ENCODE peak calls at places on chromosomes 7 and 10, in ten cellular contexts. Y is GM12878, G is GM06990, P is ovary, X is A549, S is thoracic aorta, Z is cardiac muscle cell, K is GM12865, W is cardiac fibroblast, O is Peyer's patch. C is an unnamed sample.

GRCh38 chr7:39624935-39625694 is 1.7 kb downstream of the RALA start:
- DNase-seq in Y (no peak), G (no peak), P (no peak), X (no peak), S (no peak), Z (peak; percentile 54), K (no peak), W (peak; percentile 50), O (no peak), C (no peak)

GRCh38 chr7:143415696-143416095 is 7.0 kb upstream of the EPHA1 start:
- DNase-seq in Y (no peak), G (no peak), P (no peak), X (no peak), S (no peak), Z (no peak), K (no peak), W (no peak), O (no peak), C (no peak)

GRCh38 chr10:102113956-102114857 is 6.0 kb downstream of the LDB1 start:
- DNase-seq in Y (no peak), G (peak; percentile 35), P (peak; percentile 56), X (no peak), S (no peak), Z (no peak), K (no peak), W (no peak), O (no peak), C (no peak)

GRCh38 chr7:22884911-22885823 is 62.5 kb upstream of the TOMM7 start:
- DNase-seq in Y (peak; percentile 66), G (peak; percentile 69), P (no peak), X (no peak), S (no peak), Z (no peak), K (peak; percentile 61), W (no peak), O (no peak), C (no peak)

GRCh38 chr10:18473424-18474110 is 177.8 kb downstream of the NSUN6 start:
- DNase-seq in Y (no peak), G (no peak), P (peak; percentile 44), X (no peak), S (peak; percentile 23), Z (no peak), K (no peak), W (peak; percentile 35), O (no peak), C (no peak)

GRCh38 chr10:128043259-128044045 is 82.8 kb downstream of the MKI67 start:
- DNase-seq in Y (no peak), G (no peak), P (no peak), X (no peak), S (no peak), Z (peak; percentile 41), K (no peak), W (peak; percentile 51), O (no peak), C (no peak)

GRCh38 chr10:112347709-112348671 is 25.9 kb upstream of the ACSL5 start:
- DNase-seq in Y (no peak), G (no peak), P (no peak), X (no peak), S (no peak), Z (no peak), K (no peak), W (no peak), O (no peak), C (no peak)

GRCh38 chr7:75696263-75697037 is 42.3 kb downstream of the HIP1 start:
- DNase-seq in Y (no peak), G (no peak), P (no peak), X (no peak), S (no peak), Z (no peak), K (no peak), W (no peak), O (no peak), C (no peak)

GRCh38 chr10:93080350-93081046 is 6.8 kb downstream of the CYP26A1 start:
- DNase-seq in Y (no peak), G (no peak), P (no peak), X (peak; percentile 87), S (peak; percentile 15), Z (peak; percentile 63), K (peak; percentile 63), W (peak; percentile 59), O (peak; percentile 31), C (no peak)

DNA sequence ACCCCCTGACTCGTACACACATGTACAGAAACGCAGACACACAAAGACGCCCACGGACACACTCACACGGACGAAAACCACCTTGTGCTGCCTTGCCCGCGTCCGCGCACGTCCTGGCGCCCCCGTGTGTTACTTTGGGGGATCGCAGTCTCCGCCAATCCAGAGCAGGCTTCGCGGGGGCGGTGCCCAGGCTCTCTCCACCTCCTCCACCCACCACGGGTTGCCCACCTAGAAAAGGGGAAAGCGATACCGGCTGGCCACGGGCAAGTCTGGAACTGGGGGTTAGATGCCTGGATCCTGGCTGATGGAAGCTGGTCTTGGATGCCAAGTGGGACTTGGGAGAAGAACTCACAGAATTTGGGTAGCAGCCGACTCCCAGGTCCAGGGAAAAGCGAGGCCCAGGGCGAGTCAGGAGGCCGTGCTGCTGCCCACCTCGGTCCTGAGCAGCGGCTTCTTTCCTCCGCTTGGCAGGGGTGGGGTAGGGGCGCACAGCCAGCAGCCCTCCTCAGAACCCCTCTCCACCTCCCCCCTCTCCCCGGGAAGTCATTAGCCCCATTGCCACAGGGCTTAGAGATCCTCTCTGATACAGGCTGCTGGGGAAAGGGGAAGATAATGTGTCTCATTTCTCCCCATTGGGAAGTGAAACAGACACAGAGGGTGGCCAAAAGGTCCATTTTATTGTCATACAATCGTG is 4.6 kb upstream of the VGF start:
- DNase-seq in Y (no peak), G (peak; percentile 75), P (peak; percentile 81), X (no peak), S (no peak), Z (peak; percentile 69), K (peak; percentile 70), W (peak; percentile 69), O (peak; percentile 57), C (peak; percentile 86)
- TF ChIP-seq CTCF in Y (peak; percentile 97), G (peak; percentile 98), P (peak; percentile 66), X (peak; percentile 85), S (peak; percentile 76), Z (peak; percentile 97), K (peak; percentile 95), W (peak; percentile 95), O (peak; percentile 65), C (peak; percentile 89)

DNA sequence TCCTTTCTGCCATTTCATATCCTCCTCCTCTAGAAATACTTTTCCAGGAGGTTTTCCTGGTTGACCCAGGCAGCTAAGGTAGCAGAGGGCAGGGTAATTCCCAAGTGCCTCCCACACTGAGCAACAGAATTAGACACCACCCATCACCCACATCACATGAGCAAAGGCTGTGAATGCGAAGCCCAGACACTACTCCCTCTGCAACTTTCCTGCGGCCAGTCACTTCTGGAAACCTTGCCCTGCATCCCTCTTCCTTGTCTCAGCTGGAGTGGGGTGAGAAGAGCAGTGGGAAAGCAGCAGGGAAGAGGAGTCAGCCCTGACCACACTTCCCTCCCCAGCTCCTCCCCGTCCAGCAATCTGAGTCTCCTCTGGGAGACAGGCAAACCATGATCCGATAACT is 15.2 kb downstream of the TMEM176B start:
- DNase-seq in Y (no peak), G (no peak), P (no peak), X (no peak), S (no peak), Z (no peak), K (no peak), W (no peak), O (no peak), C (no peak)
- H3K4me3 ChIP-seq in Y (no peak overlapping the region), G (no peak overlapping the region), P (no peak overlapping the region), X (no peak overlapping the region), S (no peak overlapping the region), Z (no peak overlapping the region), K (no peak overlapping the region), W (no peak overlapping the region), O (no peak overlapping the region), C (no peak overlapping the region)

DNA sequence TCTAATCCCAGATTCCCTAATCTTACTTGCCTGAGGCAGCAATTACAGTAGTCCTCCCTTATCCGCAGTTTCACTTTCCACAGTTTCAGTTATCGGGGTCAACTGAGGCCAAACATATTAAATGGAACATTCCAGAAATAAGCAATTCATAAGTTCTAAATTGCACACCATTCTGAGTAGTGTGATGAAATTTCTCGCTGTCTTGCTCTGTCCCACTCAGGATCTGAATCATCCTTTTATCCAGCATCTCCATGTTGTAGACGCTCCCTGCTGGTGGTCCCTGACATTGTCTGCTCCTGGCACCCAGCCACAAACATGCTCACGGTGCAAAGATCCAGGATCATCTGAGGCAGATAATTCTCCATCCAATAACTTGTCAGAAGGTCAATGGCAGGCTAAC is 128.7 kb upstream of the CXCL12 start:
- DNase-seq in Y (no peak), G (no peak), P (no peak), X (no peak), S (no peak), Z (peak; percentile 82), K (no peak), W (peak; percentile 55), O (no peak), C (no peak)
- TF ChIP-seq CTCF in Y (no peak), G (no peak), P (no peak), X (no peak), S (no peak), Z (peak; percentile 56), K (no peak), W (peak; percentile 58), O (no peak), C (peak; percentile 20)

GRCh38 chr7:128266529-128266890 is 25.4 kb downstream of the LEP start:
- DNase-seq in Y (no peak), G (no peak), P (no peak), X (no peak), S (no peak), Z (no peak), K (no peak), W (no peak), O (no peak), C (no peak)
- H3K4me3 ChIP-seq in Y (no peak overlapping the region), G (no peak overlapping the region), P (no peak overlapping the region), X (no peak overlapping the region), S (peak overlapping the region; percentile 55), Z (no peak overlapping the region), K (no peak overlapping the region), W (no peak overlapping the region), O (no peak overlapping the region), C (peak overlapping the region; percentile 50)

DNA sequence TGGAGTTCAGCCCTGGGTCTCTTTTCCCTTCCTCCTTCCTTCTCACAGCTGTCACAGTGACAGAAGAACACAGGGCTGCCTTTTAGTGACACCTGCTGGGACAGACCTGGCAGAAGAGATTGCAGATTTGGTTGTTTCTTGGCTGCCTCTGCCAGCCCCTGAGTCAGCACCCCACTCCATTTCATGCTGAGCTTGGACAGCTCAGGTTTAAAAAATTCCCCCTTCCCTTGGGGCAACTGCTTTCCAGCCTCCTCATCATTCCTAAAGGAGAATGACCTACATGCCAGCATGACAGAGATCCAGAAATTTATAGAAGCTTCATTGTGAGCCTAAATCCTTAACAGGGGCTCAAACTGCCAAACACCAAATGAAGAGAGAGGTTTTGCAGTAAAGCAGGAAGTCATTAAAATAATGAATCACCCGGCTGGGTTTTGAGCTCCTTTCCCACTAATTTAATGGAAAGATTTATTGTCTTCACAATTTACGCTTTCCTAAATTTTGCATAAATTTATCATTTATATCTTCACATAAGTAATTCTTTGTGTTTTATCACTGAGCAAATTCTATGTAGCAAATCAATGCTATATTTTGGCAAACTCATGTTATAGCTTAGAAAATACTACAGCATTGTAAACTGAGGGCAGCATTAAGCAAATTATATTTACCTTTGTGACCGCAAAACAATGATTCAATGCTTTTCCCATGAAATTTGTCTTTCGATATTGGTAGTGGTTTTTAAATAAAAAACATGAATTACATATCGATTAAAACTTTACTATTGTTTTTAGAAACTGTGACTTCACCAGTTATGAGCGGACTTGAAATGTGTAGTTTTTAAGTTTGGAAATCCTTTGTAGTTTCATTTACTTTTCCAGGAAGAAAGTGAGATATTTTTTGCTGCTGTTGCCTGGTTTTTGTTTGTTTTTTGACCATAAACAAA is 399.5 kb upstream of the ANKRD30A start:
- DNase-seq in Y (no peak), G (no peak), P (no peak), X (peak; percentile 44), S (no peak), Z (peak; percentile 50), K (no peak), W (peak; percentile 71), O (no peak), C (peak; percentile 44)
- TF ChIP-seq CTCF in Y (no peak), G (peak; percentile 3), P (no peak), X (peak; percentile 64), S (no peak), Z (peak; percentile 7), K (no peak), W (peak; percentile 23), O (no peak), C (peak; percentile 64)

C was measured in BE2C.